ENCODE peak calls at places on chromosomes 2 and 18, in four cellular contexts. P is mesenchymal stem cell, K is neural progenitor cell, U is HCT116. M is an unnamed sample.

GRCh38 chr2:185644828-185645227 is 93.8 kb upstream of the FSIP2 start:
- DNase-seq in P (peak; percentile 11), K (no peak), U (no peak), M (no peak)

GRCh38 chr2:136909777-136910176 is 144.4 kb downstream of the THSD7B start:
- DNase-seq in P (no peak), K (no peak), U (no peak), M (no peak)

GRCh38 chr18:31634331-31634713 is 42.6 kb downstream of the TTR start:
- DNase-seq in P (no peak), K (no peak), U (no peak), M (no peak)

GRCh38 chr2:85131116-85131515 is 2.1 kb upstream of the TCF7L1 start:
- DNase-seq in P (peak; percentile 46), K (peak; percentile 59), U (no peak), M (peak; percentile 50)

GRCh38 chr2:43136862-43137261 is 89.5 kb downstream of the ZFP36L2 start:
- DNase-seq in P (no peak), K (no peak), U (no peak), M (no peak)

GRCh38 chr18:13258792-13259385 is 40.3 kb downstream of the LDLRAD4 start:
- DNase-seq in P (no peak), K (no peak), U (no peak), M (no peak)

GRCh38 chr2:51201295-51201694 is 169.4 kb upstream of the NRXN1 start:
- DNase-seq in P (no peak), K (no peak), U (no peak), M (no peak)

GRCh38 chr2:127080941-127081769 is 25.8 kb downstream of the BIN1 start:
- DNase-seq in P (no peak), K (no peak), U (no peak), M (peak; percentile 46)

GRCh38 chr2:126802774-126803421 is 95.8 kb upstream of the TEX51 start:
- DNase-seq in P (no peak), K (no peak), U (no peak), M (no peak)

GRCh38 chr2:216850665-216851327 is 9.1 kb downstream of the TNP1 start:
- DNase-seq in P (no peak), K (no peak), U (no peak), M (no peak)

GRCh38 chr2:108602422-108602821 is 68.2 kb downstream of the LIMS1 start:
- DNase-seq in P (no peak), K (no peak), U (no peak), M (no peak)

GRCh38 chr2:144931976-144932375 is 412.1 kb upstream of the ZEB2 start:
- DNase-seq in P (peak; percentile 37), K (no peak), U (no peak), M (no peak)

GRCh38 chr2:108492364-108492763 is 41.9 kb upstream of the LIMS1 start:
- DNase-seq in P (peak; percentile 98), K (no peak), U (no peak), M (no peak)

GRCh38 chr2:235679471-235679870 is 185.6 kb downstream of the AGAP1 start:
- DNase-seq in P (no peak), K (no peak), U (no peak), M (no peak)

GRCh38 chr2:210318891-210319290 is 3.9 kb upstream of the MYL1 start:
- DNase-seq in P (no peak), K (no peak), U (no peak), M (no peak)

GRCh38 chr2:224412064-224412921 is 10.4 kb upstream of the FAM124B start:
- DNase-seq in P (peak; percentile 72), K (no peak), U (no peak), M (no peak)

GRCh38 chr2:42084231-42084671 is 36.4 kb downstream of the PKDCC start:
- DNase-seq in P (peak; percentile 92), K (no peak), U (no peak), M (no peak)

GRCh38 chr2:174752403-174753037 is 11.8 kb downstream of the CHRNA1 start:
- DNase-seq in P (no peak), K (no peak), U (no peak), M (no peak)

GRCh38 chr2:50693285-50693684 is 338.6 kb downstream of the NRXN1 start:
- DNase-seq in P (no peak), K (no peak), U (no peak), M (no peak)

GRCh38 chr2:20483496-20483895 is 36.6 kb downstream of the RHOB start:
- DNase-seq in P (no peak), K (no peak), U (no peak), M (peak; percentile 37)
- H3K27ac ChIP-seq in P (no peak overlapping the region), K (no peak overlapping the region), U (no peak overlapping the region), M (no peak overlapping the region)

DNA sequence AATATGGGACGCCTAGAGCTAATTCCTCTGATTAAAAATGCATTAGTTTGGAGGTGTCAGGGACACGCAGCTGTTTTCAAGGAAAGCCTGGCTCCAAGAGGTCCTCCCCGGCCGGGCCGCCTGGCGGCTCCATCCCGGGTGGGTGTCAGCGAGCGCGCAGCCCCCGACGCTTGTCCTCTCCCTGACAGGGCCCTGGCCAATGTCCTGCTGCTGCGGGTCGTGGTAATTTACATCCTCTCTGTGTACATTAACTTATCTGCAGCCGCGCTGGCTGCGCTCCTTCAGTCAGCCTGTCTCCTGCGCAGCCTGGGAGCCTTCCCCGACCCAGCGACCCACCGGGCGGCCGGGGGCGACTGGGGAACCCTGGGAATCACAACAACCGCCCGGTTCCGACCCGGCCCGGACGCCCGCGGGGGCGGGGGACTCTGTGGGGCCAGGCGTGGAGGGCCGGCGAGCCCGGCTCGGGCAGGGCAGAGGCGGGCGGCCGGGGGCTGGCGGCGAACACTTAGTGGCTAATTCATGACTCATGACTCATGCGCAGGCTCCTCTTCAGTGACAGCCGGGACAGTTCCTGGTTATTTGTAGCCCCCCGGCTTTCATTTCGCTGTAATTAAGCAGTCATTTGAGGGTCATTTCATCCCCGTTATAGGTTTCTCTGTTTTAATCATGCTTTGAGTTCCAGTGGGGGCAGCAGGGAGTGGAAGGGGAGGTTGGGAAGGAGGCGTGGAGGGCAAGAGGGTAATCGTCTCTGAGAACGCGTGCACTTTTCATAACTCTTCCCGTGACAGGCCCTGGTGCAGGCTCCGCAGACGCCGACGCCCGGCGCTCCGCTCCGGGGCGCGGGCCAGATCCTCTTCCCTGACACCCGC is 141.9 kb upstream of the CTAGE1 start:
- DNase-seq in P (peak; percentile 90), K (peak; percentile 79), U (no peak), M (no peak)
- H3K9ac ChIP-seq in P (peak overlapping the region; percentile 85), K (no peak overlapping the region), U (peak overlapping the region; percentile 38), M (no peak overlapping the region)

GRCh38 chr2:230824406-230824978 is 40.2 kb upstream of the ITM2C start:
- DNase-seq in P (peak; percentile 82), K (peak; percentile 87), U (peak; percentile 77), M (peak; percentile 94)
- H2AFZ ChIP-seq in P (no peak overlapping the region), K (peak overlapping the region; percentile 60), U (no peak overlapping the region), M (no peak overlapping the region)

GRCh38 chr18:9852266-9853081 is 33.3 kb upstream of the TXNDC2 start:
- DNase-seq in P (no peak), K (no peak), U (no peak), M (no peak)
- H3K27ac ChIP-seq in P (no peak overlapping the region), K (no peak overlapping the region), U (no peak overlapping the region), M (no peak overlapping the region)

DNA sequence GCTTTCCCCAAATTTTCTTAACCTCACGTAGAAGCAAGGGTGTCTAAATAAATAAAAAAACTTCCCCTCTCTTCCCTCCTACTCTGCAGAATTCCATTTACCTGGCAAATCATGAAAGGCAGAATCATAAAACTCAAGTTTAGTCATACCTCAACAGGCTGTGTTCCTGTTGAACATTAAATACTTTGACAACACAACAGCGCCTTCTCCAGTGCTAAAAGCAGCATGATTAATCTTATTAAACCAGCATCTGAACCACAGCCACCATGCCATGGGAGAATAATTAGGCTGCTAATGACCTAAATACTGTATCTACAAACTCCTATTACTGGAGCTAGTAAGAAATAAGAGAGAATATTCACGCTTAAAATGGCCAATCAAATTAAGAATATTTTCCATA is 68.1 kb downstream of the CDH2 start:
- DNase-seq in P (peak; percentile 25), K (peak; percentile 21), U (no peak), M (no peak)
- H3K9ac ChIP-seq in P (no peak overlapping the region), K (no peak overlapping the region), U (no peak overlapping the region), M (no peak overlapping the region)